ENCODE peak calls at places on chromosome 12, in four cellular contexts. One of them, this sample, is unnamed.

GRCh38 chr12:31578632-31579031 is 12.3 kb downstream of the DENND5B start:
- DNase-seq in MV-4-11: no peak
- DNase-seq in GM04503: peak; percentile 60
- DNase-seq in putamen: peak; percentile 39
- DNase-seq in this sample: no peak

GRCh38 chr12:4899361-4899760 is 10.3 kb upstream of the KCNA1 start:
- DNase-seq in MV-4-11: peak; percentile 24
- DNase-seq in GM04503: no peak
- DNase-seq in putamen: no peak
- DNase-seq in this sample: no peak

GRCh38 chr12:132445884-132446471 is 44.0 kb upstream of the FBRSL1 start:
- DNase-seq in MV-4-11: peak; percentile 98
- DNase-seq in GM04503: peak; percentile 5
- DNase-seq in putamen: no peak
- DNase-seq in this sample: peak; percentile 99

GRCh38 chr12:49825971-49826421 is 2.2 kb downstream of the NCKAP5L start:
- DNase-seq in MV-4-11: no peak
- DNase-seq in GM04503: no peak
- DNase-seq in putamen: no peak
- DNase-seq in this sample: no peak

GRCh38 chr12:6667559-6668210 is 4.8 kb upstream of the ING4 start:
- DNase-seq in MV-4-11: no peak
- DNase-seq in GM04503: no peak
- DNase-seq in putamen: no peak
- DNase-seq in this sample: no peak

GRCh38 chr12:54977857-54978256 is 6.7 kb downstream of the TESPA1 start:
- DNase-seq in MV-4-11: no peak
- DNase-seq in GM04503: no peak
- DNase-seq in putamen: no peak
- DNase-seq in this sample: no peak

GRCh38 chr12:124096869-124097434 is 123.9 kb downstream of the ZNF664 start:
- DNase-seq in MV-4-11: no peak
- DNase-seq in GM04503: no peak
- DNase-seq in putamen: no peak
- DNase-seq in this sample: no peak

GRCh38 chr12:112096667-112097066 is 11.9 kb downstream of the NAA25 start:
- DNase-seq in MV-4-11: no peak
- DNase-seq in GM04503: no peak
- DNase-seq in putamen: no peak
- DNase-seq in this sample: peak; percentile 39

GRCh38 chr12:47707905-47708543 is 2.2 kb upstream of the RPAP3 start:
- DNase-seq in MV-4-11: peak; percentile 49
- DNase-seq in GM04503: no peak
- DNase-seq in putamen: no peak
- DNase-seq in this sample: peak; percentile 46

GRCh38 chr12:123078114-123078465 is 72.8 kb downstream of the PITPNM2 start:
- DNase-seq in MV-4-11: no peak
- DNase-seq in GM04503: no peak
- DNase-seq in putamen: no peak
- DNase-seq in this sample: no peak

GRCh38 chr12:41512531-41512930 is 324.4 kb downstream of the PDZRN4 start:
- DNase-seq in MV-4-11: no peak
- DNase-seq in GM04503: no peak
- DNase-seq in putamen: no peak
- DNase-seq in this sample: no peak

GRCh38 chr12:67520611-67521010 is 127.9 kb upstream of the DYRK2 start:
- DNase-seq in MV-4-11: no peak
- DNase-seq in GM04503: no peak
- DNase-seq in putamen: no peak
- DNase-seq in this sample: no peak

GRCh38 chr12:46445093-46445492 is 72.5 kb upstream of the SLC38A2 start:
- DNase-seq in MV-4-11: no peak
- DNase-seq in GM04503: no peak
- DNase-seq in putamen: no peak
- DNase-seq in this sample: no peak

GRCh38 chr12:53749986-53750811 is 1.6 kb downstream of the CISTR start:
- DNase-seq in MV-4-11: no peak
- DNase-seq in GM04503: no peak
- DNase-seq in putamen: no peak
- DNase-seq in this sample: no peak

GRCh38 chr12:105552056-105552455 is 221.6 kb downstream of the C12orf75 start:
- DNase-seq in MV-4-11: no peak
- DNase-seq in GM04503: no peak
- DNase-seq in putamen: no peak
- DNase-seq in this sample: no peak

GRCh38 chr12:25938581-25938980 is 19.9 kb upstream of the RASSF8 start:
- DNase-seq in MV-4-11: no peak
- DNase-seq in GM04503: no peak
- DNase-seq in putamen: no peak
- DNase-seq in this sample: no peak

GRCh38 chr12:63400746-63401145 is 249.7 kb upstream of the AVPR1A start:
- DNase-seq in MV-4-11: no peak
- DNase-seq in GM04503: no peak
- DNase-seq in putamen: no peak
- DNase-seq in this sample: no peak

GRCh38 chr12:19967486-19967885 is 400.9 kb upstream of the PDE3A start:
- DNase-seq in MV-4-11: peak; percentile 81
- DNase-seq in GM04503: peak; percentile 93
- DNase-seq in putamen: peak; percentile 53
- DNase-seq in this sample: peak; percentile 52

GRCh38 chr12:124824195-124824594 is 39.5 kb downstream of the SCARB1 start:
- DNase-seq in MV-4-11: peak; percentile 74
- DNase-seq in GM04503: no peak
- DNase-seq in putamen: no peak
- DNase-seq in this sample: peak; percentile 82

GRCh38 chr12:107302649-107303386 is 209.5 kb upstream of the CRY1 start:
- DNase-seq in MV-4-11: no peak
- DNase-seq in GM04503: no peak
- DNase-seq in putamen: no peak
- DNase-seq in this sample: no peak